ENCODE peak calls at places on chromosomes 1 and 21, in ten cellular contexts. M is AG04450; A is mesenchymal stem cell; S is colonic mucosa; B is left lung; N is CD4-positive, alpha-beta memory T cell; R is mesendoderm; P is HL-60; Y is iPS DF 6.9; Q is CD4-positive, CD25-positive, alpha-beta regulatory T cell. O is an unnamed sample.

GRCh38 chr1:65514083-65514482 is 93.6 kb downstream of the LEPR start:
- DNase-seq in Q (no peak), A (no peak), P (no peak), N (no peak), S (no peak), M (no peak), R (no peak), B (no peak), Y (no peak), O (peak)

GRCh38 chr1:93993731-93994130 is 84.5 kb upstream of the GCLM start:
- DNase-seq in M (no peak), R (no peak), B (no peak), S (no peak), Q (no peak), N (no peak), Y (no peak), A (peak), P (no peak), O (peak)

GRCh38 chr1:31348449-31348848 is 24.4 kb downstream of the FABP3 start:
- DNase-seq in Q (no peak), P (no peak), S (no peak), R (no peak), M (no peak), A (no peak), B (no peak), Y (no peak), N (no peak), O (no peak)

GRCh38 chr1:204075116-204075636 is 2.3 kb downstream of the SOX13 start:
- DNase-seq in B (peak), N (no peak), Q (no peak), R (peak), P (no peak), M (no peak), Y (no peak), S (peak), A (peak), O (peak)

GRCh38 chr1:149848340-149848771 is 51.0 kb upstream of the BOLA1 start:
- DNase-seq in A (peak), N (no peak), P (peak), M (no peak), S (peak), Q (peak), R (peak), B (no peak), Y (no peak), O (no peak)

GRCh38 chr1:7022058-7022457 is 236.8 kb downstream of the CAMTA1 start:
- DNase-seq in M (no peak), Y (no peak), S (no peak), P (no peak), B (no peak), A (no peak), Q (no peak), N (no peak), R (peak), O (no peak)

GRCh38 chr1:223233019-223233409 is 90.0 kb upstream of the TLR5 start:
- DNase-seq in B (no peak), P (no peak), R (peak), A (no peak), Q (no peak), S (no peak), Y (no peak), M (no peak), N (no peak), O (no peak)

GRCh38 chr1:162009501-162010174 is 14.0 kb downstream of the OLFML2B start:
- DNase-seq in N (no peak), Q (no peak), A (no peak), S (no peak), P (no peak), B (peak), R (no peak), Y (no peak), M (no peak), O (no peak)

GRCh38 chr1:184152502-184152901 is 101.0 kb downstream of the TSEN15 start:
- DNase-seq in Y (no peak), Q (no peak), B (no peak), P (peak), A (peak), M (no peak), N (no peak), S (peak), R (no peak), O (no peak)

GRCh38 chr21:45505416-45506021 is 36.7 kb downstream of the SLC19A1 start:
- DNase-seq in B (peak), N (no peak), A (no peak), M (no peak), R (no peak), Y (no peak), P (no peak), Q (no peak), S (no peak), O (no peak)

GRCh38 chr1:39205781-39206464 is 1.4 kb downstream of the MACF1 start:
- DNase-seq in Y (no peak), M (no peak), A (no peak), Q (peak), P (no peak), B (no peak), S (no peak), R (no peak), N (no peak), O (peak)

GRCh38 chr1:168867941-168868634 is 139.1 kb upstream of the DPT start:
- DNase-seq in Q (no peak), N (no peak), A (no peak), R (no peak), B (no peak), P (no peak), S (no peak), Y (no peak), M (no peak), O (no peak)

GRCh38 chr1:67314696-67315095 is 7.0 kb downstream of the IL12RB2 start:
- DNase-seq in N (no peak), B (no peak), Y (no peak), A (no peak), Q (peak), M (no peak), R (no peak), S (no peak), P (no peak), O (no peak)

GRCh38 chr1:230185076-230186001 is 118.3 kb downstream of the GALNT2 start:
- DNase-seq in Q (no peak), M (no peak), R (no peak), B (no peak), A (no peak), S (no peak), N (no peak), Y (no peak), P (peak), O (no peak)

GRCh38 chr1:25738507-25738906 is 61.5 kb upstream of the SELENON start:
- DNase-seq in A (no peak), S (no peak), P (no peak), N (no peak), R (no peak), B (no peak), M (no peak), Q (no peak), Y (no peak), O (no peak)

GRCh38 chr21:41219498-41220207 is 51.7 kb downstream of the BACE2 start:
- DNase-seq in M (no peak), Y (no peak), Q (no peak), N (no peak), R (no peak), P (no peak), A (no peak), S (no peak), B (no peak), O (no peak)
- H3K27ac ChIP-seq in M (peak), Y (no peak), Q (no peak), N (no peak), R (no peak), P (no peak), A (no peak), S (no peak), B (no peak), O (no peak)

DNA sequence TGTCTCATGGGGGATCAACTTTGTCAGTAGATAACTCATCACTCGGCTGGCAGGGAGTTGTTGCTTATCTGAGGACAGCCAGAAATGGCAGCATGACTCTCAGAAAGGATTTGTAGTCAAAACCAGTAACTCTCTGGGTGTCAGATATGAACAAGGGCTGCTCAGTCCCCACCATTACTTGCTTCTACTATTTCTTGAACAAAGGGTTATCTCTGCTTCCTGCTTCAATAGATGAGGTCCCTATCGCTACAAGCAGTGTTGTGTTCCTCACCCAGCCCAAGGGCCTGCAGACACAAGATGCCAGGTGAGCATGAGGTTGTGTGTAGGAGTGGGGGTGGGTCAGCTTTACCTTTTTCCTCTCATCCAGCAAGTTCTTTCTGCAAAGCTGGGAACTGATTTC is 116.2 kb downstream of the PTBP2 start:
- DNase-seq in A (no peak), B (no peak), P (no peak), N (no peak), M (no peak), R (peak), S (no peak), Y (no peak), Q (no peak), O (no peak)
- H3K4me3 ChIP-seq in A (no peak), B (no peak), P (no peak), N (no peak), M (no peak), R (no peak), S (no peak), Y (no peak), Q (no peak), O (no peak)

DNA sequence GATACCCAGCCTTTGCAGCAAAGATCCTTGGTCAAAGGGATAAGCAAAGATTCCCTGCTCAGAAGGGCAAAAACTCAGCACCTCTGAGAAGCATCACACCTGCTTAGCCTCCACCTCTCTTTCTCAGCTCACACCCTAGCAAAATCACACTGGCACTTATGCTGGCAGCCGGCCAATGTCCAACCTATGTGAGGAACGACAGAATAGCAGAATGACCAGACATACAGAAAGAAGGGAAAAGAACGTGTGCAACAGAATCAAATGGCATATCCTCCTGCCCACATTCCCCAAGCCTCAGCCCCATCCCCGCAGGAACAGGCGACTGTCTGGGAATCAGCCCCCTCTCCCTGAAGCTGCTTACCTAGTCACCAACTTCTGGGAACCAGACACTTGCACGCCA is 664 bp upstream of the ADORA3 start:
- DNase-seq in Y (no peak), N (no peak), M (no peak), A (no peak), S (no peak), P (no peak), R (no peak), Q (no peak), B (peak), O (no peak)
- H3K27ac ChIP-seq in Y (no peak), N (no peak), M (no peak), A (no peak), S (no peak), P (peak), R (no peak), Q (no peak), B (peak), O (no peak)

DNA sequence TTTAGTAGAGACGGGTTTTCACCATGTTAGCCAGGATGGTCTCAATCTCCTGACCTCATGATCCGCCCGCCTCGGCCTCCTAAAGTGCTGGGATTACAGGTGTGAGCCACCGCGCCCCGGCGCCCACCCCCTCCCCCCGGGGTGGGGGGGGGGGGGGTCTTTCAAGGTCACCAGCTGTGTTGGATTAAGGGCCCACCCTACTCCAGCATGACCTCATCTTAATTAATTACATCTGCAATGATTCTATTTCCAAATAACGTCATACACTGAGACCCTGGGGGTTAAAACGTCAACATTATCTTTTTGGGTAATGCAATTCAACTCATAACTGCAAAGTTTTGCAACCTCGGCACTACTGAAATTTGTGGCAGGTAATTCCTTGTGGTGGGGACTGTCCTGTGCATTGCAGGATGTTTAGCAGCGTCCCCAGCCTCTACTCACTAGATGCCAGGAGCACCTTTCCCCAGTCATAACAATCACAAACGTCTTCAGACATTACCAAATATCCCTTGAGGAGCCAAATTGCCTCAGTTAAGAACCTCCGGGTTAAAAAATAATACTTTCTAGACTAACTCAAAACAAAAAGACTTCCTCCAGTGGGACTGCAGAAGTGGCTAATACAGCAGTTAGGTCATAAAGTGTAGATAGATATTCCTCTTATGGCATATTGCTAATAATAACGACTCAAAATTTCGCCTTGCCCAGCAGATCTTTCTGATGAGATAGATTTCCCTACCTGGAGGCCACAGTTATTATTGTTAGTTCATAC is 233.1 kb upstream of the KAZN start:
- DNase-seq in M (no peak), R (no peak), Y (no peak), A (no peak), N (no peak), P (no peak), S (no peak), Q (no peak), B (no peak), O (no peak)
- H3K4me3 ChIP-seq in M (no peak), R (no peak), Y (no peak), A (peak), N (no peak), P (no peak), S (no peak), Q (no peak), B (no peak), O (no peak)

GRCh38 chr1:18923721-18924610 is 21.6 kb upstream of the ALDH4A1 start:
- DNase-seq in B (peak), N (no peak), S (no peak), A (no peak), M (no peak), P (no peak), Q (no peak), R (no peak), Y (no peak), O (no peak)
- H3K27ac ChIP-seq in B (peak), N (peak), S (no peak), A (peak), M (peak), P (no peak), Q (peak), R (no peak), Y (no peak), O (peak)

DNA sequence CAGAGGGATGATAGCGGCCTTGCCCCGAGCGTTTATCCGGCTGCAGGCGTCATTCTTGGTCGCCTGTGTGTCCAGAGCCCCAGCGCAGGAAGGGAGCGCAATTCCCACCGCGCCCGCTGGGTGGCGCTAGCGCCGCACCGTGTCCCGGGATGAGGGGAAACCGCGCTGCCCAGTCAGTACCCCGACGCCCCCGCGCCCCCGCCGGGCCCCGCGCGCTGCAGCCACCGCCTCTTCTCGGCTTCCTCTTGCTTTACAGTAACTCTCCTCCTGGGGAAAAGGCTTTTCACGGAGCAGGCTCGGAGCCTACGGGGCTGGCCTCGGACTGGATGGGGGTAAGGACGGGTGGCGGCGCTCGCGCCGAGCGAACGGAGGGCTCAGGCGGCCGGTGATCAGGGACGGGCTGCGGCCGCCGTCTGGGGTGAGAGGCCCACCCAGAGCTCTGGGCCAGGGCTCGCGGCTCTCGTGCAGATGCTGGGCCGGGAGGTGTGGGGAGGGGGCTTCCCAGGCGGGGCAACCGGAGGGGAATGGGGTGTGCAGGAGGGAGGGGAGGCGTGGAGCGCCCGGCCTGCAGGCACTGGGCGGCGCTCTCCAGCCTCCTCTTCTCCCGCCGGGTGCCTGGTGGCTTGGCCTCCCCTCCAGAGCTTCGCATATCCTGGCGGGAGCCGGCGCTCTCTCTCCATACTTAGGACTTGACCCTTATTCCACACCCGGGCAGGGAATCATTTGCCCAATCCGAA is 29.8 kb downstream of the TEX35 start:
- DNase-seq in Q (peak), N (peak), Y (peak), A (peak), P (peak), S (peak), M (peak), R (peak), B (peak), O (peak)
- H3K4me3 ChIP-seq in Q (peak), N (peak), Y (peak), A (peak), P (peak), S (peak), M (peak), R (peak), B (peak), O (peak)

GRCh38 chr1:44524655-44525530 is 119.8 kb downstream of the RNF220 start:
- DNase-seq in R (peak), Q (no peak), N (no peak), S (no peak), P (no peak), Y (no peak), A (no peak), B (no peak), M (no peak), O (peak)

GRCh38 chr1:44521378-44522080 is 116.5 kb downstream of the RNF220 start:
- DNase-seq in M (no peak), N (no peak), S (no peak), P (no peak), R (no peak), Y (no peak), A (no peak), Q (no peak), B (no peak), O (no peak)

GRCh38 chr1:44523747-44524146 is 118.7 kb downstream of the RNF220 start:
- DNase-seq in B (no peak), A (no peak), S (no peak), N (no peak), P (no peak), Q (no peak), M (no peak), Y (no peak), R (peak), O (no peak)

GRCh38 chr1:44526295-44527073 is 121.4 kb downstream of the RNF220 start:
- DNase-seq in A (no peak), R (peak), Y (no peak), B (no peak), Q (no peak), N (no peak), M (no peak), P (no peak), S (no peak), O (no peak)

DNA sequence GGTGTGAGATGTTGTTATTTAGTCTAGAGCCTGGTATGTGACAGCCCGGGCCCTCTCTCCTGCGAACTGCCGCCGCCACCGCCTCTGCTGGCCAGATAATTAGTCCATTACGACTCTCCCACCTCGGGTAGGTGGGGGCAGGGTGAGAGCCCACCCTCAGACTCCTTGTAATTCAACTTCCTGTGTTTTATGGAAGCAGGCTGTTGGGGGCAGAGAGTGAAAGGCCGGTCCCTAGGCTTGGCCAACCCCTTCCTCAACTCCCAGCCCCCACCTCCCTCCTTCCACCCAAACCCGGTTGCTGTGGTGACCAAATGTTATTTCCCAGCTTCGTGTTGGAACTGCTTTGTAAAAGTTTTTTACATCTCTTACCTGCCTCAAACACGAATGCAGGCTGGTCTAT is 119.1 kb downstream of the RNF220 start:
- DNase-seq in P (no peak), Q (no peak), Y (no peak), M (no peak), R (peak), A (no peak), S (no peak), N (no peak), B (no peak), O (no peak)
- H3K27ac ChIP-seq in P (no peak), Q (no peak), Y (no peak), M (no peak), R (peak), A (no peak), S (no peak), N (no peak), B (no peak), O (no peak)

DNA sequence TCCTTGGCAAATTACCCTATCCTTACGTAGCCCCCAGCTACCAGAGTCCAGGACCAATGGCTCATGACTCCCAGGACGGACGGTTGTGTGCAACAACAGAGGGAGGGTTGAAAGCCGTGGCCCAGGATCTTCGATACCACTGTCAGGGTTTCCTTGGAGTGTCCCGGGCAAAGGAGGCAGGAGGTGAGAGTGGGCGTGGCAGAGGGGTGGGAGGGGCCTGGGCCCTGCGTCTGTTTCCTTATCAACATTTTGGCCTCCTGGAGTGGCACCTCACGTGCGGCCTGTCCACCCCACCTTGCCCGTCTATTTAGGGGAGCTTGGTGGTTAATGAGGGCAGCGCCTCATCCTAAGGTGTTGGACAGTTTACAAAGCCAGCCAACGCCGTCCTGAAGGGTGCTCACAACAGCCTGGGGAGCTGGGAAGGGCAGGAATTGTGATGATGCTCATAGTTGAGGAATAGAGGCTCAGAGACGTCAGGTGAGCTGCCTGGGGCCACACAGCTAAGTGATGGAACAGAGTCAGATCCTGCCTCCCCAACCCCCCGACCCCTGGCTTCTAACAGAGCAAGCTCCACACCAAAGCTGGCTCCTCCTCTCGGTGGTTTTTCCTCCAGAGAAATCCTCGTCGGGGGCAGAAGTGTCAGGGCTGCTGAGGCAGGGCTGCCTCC is 17.4 kb upstream of the ARHGEF10L start:
- DNase-seq in N (no peak), S (peak), M (no peak), P (no peak), Q (no peak), R (no peak), B (no peak), A (no peak), Y (no peak), O (no peak)
- H3K4me3 ChIP-seq in N (no peak), S (no peak), M (no peak), P (no peak), Q (no peak), R (no peak), B (no peak), A (no peak), Y (no peak), O (no peak)